ENCODE peak calls at places on chromosomes 2 and 18, in four cellular contexts. One of them, this sample, is unnamed.

GRCh38 chr2:88307817-88308216 is 137.7 kb downstream of the THNSL2 start:
- DNase-seq in OCI-LY7: peak; percentile 43
- DNase-seq in WERI-Rb-1: peak; percentile 16
- DNase-seq in lower lobe of right lung: no peak
- DNase-seq in this sample: no peak

GRCh38 chr2:28288620-28289019 is 104.0 kb upstream of the FOSL2 start:
- DNase-seq in OCI-LY7: no peak
- DNase-seq in WERI-Rb-1: no peak
- DNase-seq in lower lobe of right lung: no peak
- DNase-seq in this sample: no peak

GRCh38 chr2:58006256-58006951 is 40.2 kb upstream of the VRK2 start:
- DNase-seq in OCI-LY7: no peak
- DNase-seq in WERI-Rb-1: no peak
- DNase-seq in lower lobe of right lung: no peak
- DNase-seq in this sample: no peak

GRCh38 chr2:134372141-134372540 is 118.3 kb downstream of the MGAT5 start:
- DNase-seq in OCI-LY7: no peak
- DNase-seq in WERI-Rb-1: no peak
- DNase-seq in lower lobe of right lung: no peak
- DNase-seq in this sample: no peak

GRCh38 chr18:46859855-46860254 is 57.5 kb downstream of the PIAS2 start:
- DNase-seq in OCI-LY7: peak; percentile 29
- DNase-seq in WERI-Rb-1: no peak
- DNase-seq in lower lobe of right lung: no peak
- DNase-seq in this sample: no peak

GRCh38 chr18:54690198-54690597 is 99.2 kb downstream of the DYNAP start:
- DNase-seq in OCI-LY7: no peak
- DNase-seq in WERI-Rb-1: no peak
- DNase-seq in lower lobe of right lung: no peak
- DNase-seq in this sample: no peak

GRCh38 chr2:9809064-9809356 is 34.3 kb upstream of the TAF1B start:
- DNase-seq in OCI-LY7: no peak
- DNase-seq in WERI-Rb-1: no peak
- DNase-seq in lower lobe of right lung: no peak
- DNase-seq in this sample: no peak

GRCh38 chr18:6624271-6624670 is 105.2 kb upstream of the ARHGAP28 start:
- DNase-seq in OCI-LY7: no peak
- DNase-seq in WERI-Rb-1: no peak
- DNase-seq in lower lobe of right lung: no peak
- DNase-seq in this sample: no peak

GRCh38 chr2:197934926-197935274 is 130.5 kb downstream of the PLCL1 start:
- DNase-seq in OCI-LY7: no peak
- DNase-seq in WERI-Rb-1: no peak
- DNase-seq in lower lobe of right lung: no peak
- DNase-seq in this sample: peak; percentile 57

GRCh38 chr2:152718909-152719645 is 657 bp downstream of the ARL6IP6 start:
- DNase-seq in OCI-LY7: peak; percentile 81
- DNase-seq in WERI-Rb-1: peak; percentile 75
- DNase-seq in lower lobe of right lung: no peak
- DNase-seq in this sample: no peak

GRCh38 chr2:48471048-48471474 is 58.9 kb upstream of the STON1 start:
- DNase-seq in OCI-LY7: no peak
- DNase-seq in WERI-Rb-1: peak; percentile 40
- DNase-seq in lower lobe of right lung: no peak
- DNase-seq in this sample: no peak

GRCh38 chr18:45255142-45255890 is 360.0 kb upstream of the SLC14A2 start:
- DNase-seq in OCI-LY7: no peak
- DNase-seq in WERI-Rb-1: no peak
- DNase-seq in lower lobe of right lung: no peak
- DNase-seq in this sample: no peak

GRCh38 chr2:142581491-142581890 is 296.0 kb upstream of the KYNU start:
- DNase-seq in OCI-LY7: no peak
- DNase-seq in WERI-Rb-1: no peak
- DNase-seq in lower lobe of right lung: no peak
- DNase-seq in this sample: no peak

GRCh38 chr2:109689182-109689935 is 75.2 kb downstream of the SOWAHC start:
- DNase-seq in OCI-LY7: no peak
- DNase-seq in WERI-Rb-1: no peak
- DNase-seq in lower lobe of right lung: no peak
- DNase-seq in this sample: no peak

GRCh38 chr2:14219306-14219705 is 413.2 kb upstream of the LRATD1 start:
- DNase-seq in OCI-LY7: no peak
- DNase-seq in WERI-Rb-1: no peak
- DNase-seq in lower lobe of right lung: no peak
- DNase-seq in this sample: no peak

GRCh38 chr2:124755386-124755785 is 730.3 kb downstream of the CNTNAP5 start:
- DNase-seq in OCI-LY7: no peak
- DNase-seq in WERI-Rb-1: no peak
- DNase-seq in lower lobe of right lung: no peak
- DNase-seq in this sample: no peak

GRCh38 chr2:171794918-171795317 is 99.1 kb downstream of the SLC25A12 start:
- DNase-seq in OCI-LY7: no peak
- DNase-seq in WERI-Rb-1: peak; percentile 54
- DNase-seq in lower lobe of right lung: no peak
- DNase-seq in this sample: no peak

GRCh38 chr2:3101016-3101703 is 276.5 kb downstream of the EIPR1 start:
- DNase-seq in OCI-LY7: no peak
- DNase-seq in WERI-Rb-1: no peak
- DNase-seq in lower lobe of right lung: no peak
- DNase-seq in this sample: no peak

GRCh38 chr2:164569334-164569733 is 51.9 kb downstream of the GRB14 start:
- DNase-seq in OCI-LY7: no peak
- DNase-seq in WERI-Rb-1: no peak
- DNase-seq in lower lobe of right lung: no peak
- DNase-seq in this sample: no peak

GRCh38 chr2:204635478-204635877 is 90.2 kb downstream of the PARD3B start:
- DNase-seq in OCI-LY7: no peak
- DNase-seq in WERI-Rb-1: no peak
- DNase-seq in lower lobe of right lung: no peak
- DNase-seq in this sample: no peak

GRCh38 chr2:150392614-150393013 is 94.9 kb downstream of the RND3 start:
- DNase-seq in OCI-LY7: no peak
- DNase-seq in WERI-Rb-1: no peak
- DNase-seq in lower lobe of right lung: no peak
- DNase-seq in this sample: no peak

GRCh38 chr2:2564300-2565085 is 233.4 kb upstream of the MYT1L start:
- DNase-seq in OCI-LY7: no peak
- DNase-seq in WERI-Rb-1: peak; percentile 73
- DNase-seq in lower lobe of right lung: no peak
- DNase-seq in this sample: no peak

GRCh38 chr2:9217838-9218770 is 11.5 kb downstream of the ASAP2 start:
- DNase-seq in OCI-LY7: no peak
- DNase-seq in WERI-Rb-1: no peak
- DNase-seq in lower lobe of right lung: no peak
- DNase-seq in this sample: no peak

GRCh38 chr2:69585855-69586560 is 57.5 kb downstream of the AAK1 start:
- DNase-seq in OCI-LY7: no peak
- DNase-seq in WERI-Rb-1: no peak
- DNase-seq in lower lobe of right lung: no peak
- DNase-seq in this sample: no peak

GRCh38 chr2:66833036-66833435 is 398.1 kb downstream of the MEIS1 start:
- DNase-seq in OCI-LY7: no peak
- DNase-seq in WERI-Rb-1: no peak
- DNase-seq in lower lobe of right lung: no peak
- DNase-seq in this sample: no peak

GRCh38 chr2:99410276-99410675 is 73.1 kb downstream of the EIF5B start:
- DNase-seq in OCI-LY7: no peak
- DNase-seq in WERI-Rb-1: no peak
- DNase-seq in lower lobe of right lung: no peak
- DNase-seq in this sample: no peak

GRCh38 chr2:25598332-25598731 is 75.0 kb downstream of the DTNB start:
- DNase-seq in OCI-LY7: no peak
- DNase-seq in WERI-Rb-1: no peak
- DNase-seq in lower lobe of right lung: no peak
- DNase-seq in this sample: no peak

GRCh38 chr18:79728931-79729586 is 49.5 kb downstream of the CTDP1 start:
- DNase-seq in OCI-LY7: no peak
- DNase-seq in WERI-Rb-1: no peak
- DNase-seq in lower lobe of right lung: no peak
- DNase-seq in this sample: no peak
- H3K9me3 ChIP-seq in OCI-LY7: no peaks in the 10 kb centered on the region
- H3K9me3 ChIP-seq in WERI-Rb-1: peaks cover 13% of the 10 kb centered on the region
- H3K9me3 ChIP-seq in lower lobe of right lung: no peaks in the 10 kb centered on the region
- H3K9me3 ChIP-seq in this sample: no peaks in the 10 kb centered on the region

GRCh38 chr18:35464731-35465728 is 32.7 kb downstream of the INO80C start:
- DNase-seq in OCI-LY7: no peak
- DNase-seq in WERI-Rb-1: no peak
- DNase-seq in lower lobe of right lung: no peak
- DNase-seq in this sample: no peak
- H3K4me3 ChIP-seq in OCI-LY7: no peak overlapping the region
- H3K4me3 ChIP-seq in WERI-Rb-1: no peak overlapping the region
- H3K4me3 ChIP-seq in lower lobe of right lung: no peak overlapping the region
- H3K4me3 ChIP-seq in this sample: no peak overlapping the region

GRCh38 chr18:13915391-13915790 is at the start of gene MC2R:
- DNase-seq in OCI-LY7: no peak
- DNase-seq in WERI-Rb-1: no peak
- DNase-seq in lower lobe of right lung: no peak
- DNase-seq in this sample: no peak
- H3K9me3 ChIP-seq in OCI-LY7: no peaks in the 10 kb centered on the region
- H3K9me3 ChIP-seq in WERI-Rb-1: no peaks in the 10 kb centered on the region
- H3K9me3 ChIP-seq in lower lobe of right lung: no peaks in the 10 kb centered on the region
- H3K9me3 ChIP-seq in this sample: no peaks in the 10 kb centered on the region

GRCh38 chr2:132009177-132009873 is 152.4 kb downstream of the ANKRD30BL start:
- DNase-seq in OCI-LY7: no peak
- DNase-seq in WERI-Rb-1: no peak
- DNase-seq in lower lobe of right lung: no peak
- DNase-seq in this sample: no peak

GRCh38 chr2:132009874-132010521 is 151.8 kb downstream of the ANKRD30BL start:
- DNase-seq in OCI-LY7: no peak
- DNase-seq in WERI-Rb-1: peak; percentile 7
- DNase-seq in lower lobe of right lung: peak; percentile 17
- DNase-seq in this sample: no peak
- H3K4me3 ChIP-seq in OCI-LY7: no peak overlapping the region
- H3K4me3 ChIP-seq in WERI-Rb-1: peak overlapping the region; percentile 76
- H3K4me3 ChIP-seq in lower lobe of right lung: peak overlapping the region; percentile 30
- H3K4me3 ChIP-seq in this sample: no peak overlapping the region

GRCh38 chr2:176156301-176156958 is 677 bp upstream of the HOXD3 start:
- DNase-seq in OCI-LY7: no peak
- DNase-seq in WERI-Rb-1: no peak
- DNase-seq in lower lobe of right lung: no peak
- DNase-seq in this sample: no peak
- H3K9me3 ChIP-seq in OCI-LY7: no peaks in the 10 kb centered on the region
- H3K9me3 ChIP-seq in WERI-Rb-1: peaks cover 19% of the 10 kb centered on the region
- H3K9me3 ChIP-seq in lower lobe of right lung: no peaks in the 10 kb centered on the region
- H3K9me3 ChIP-seq in this sample: no peaks in the 10 kb centered on the region

GRCh38 chr2:20213651-20214565 is 11.0 kb downstream of the SDC1 start:
- DNase-seq in OCI-LY7: peak; percentile 54
- DNase-seq in WERI-Rb-1: peak; percentile 73
- DNase-seq in lower lobe of right lung: peak; percentile 42
- DNase-seq in this sample: no peak
- H3K4me3 ChIP-seq in OCI-LY7: no peak overlapping the region
- H3K4me3 ChIP-seq in WERI-Rb-1: no peak overlapping the region
- H3K4me3 ChIP-seq in lower lobe of right lung: no peak overlapping the region
- H3K4me3 ChIP-seq in this sample: no peak overlapping the region

DNA sequence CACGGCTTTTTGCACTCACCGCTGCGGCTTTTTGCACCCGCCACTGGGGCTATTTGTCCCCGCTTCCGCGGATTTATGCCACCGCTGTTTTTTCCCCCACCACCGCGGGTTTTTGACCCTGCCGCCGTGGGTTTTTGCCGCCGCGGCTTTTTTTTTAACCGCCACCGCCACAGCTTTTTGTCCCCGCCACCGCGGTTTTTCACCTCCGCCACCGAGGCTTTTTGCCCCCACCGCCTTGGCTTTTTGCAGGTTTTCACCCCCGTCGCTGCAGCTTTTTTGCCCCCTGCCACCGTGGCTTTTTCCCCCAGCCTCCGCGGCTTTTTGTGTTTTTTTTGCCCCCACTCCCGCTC is 2796.7 kb upstream of the TEKT4 start:
- DNase-seq in OCI-LY7: no peak
- DNase-seq in WERI-Rb-1: no peak
- DNase-seq in lower lobe of right lung: peak; percentile 17
- DNase-seq in this sample: no peak
- H3K9me3 ChIP-seq in OCI-LY7: no peaks in the 10 kb centered on the region
- H3K9me3 ChIP-seq in WERI-Rb-1: no peaks in the 10 kb centered on the region
- H3K9me3 ChIP-seq in lower lobe of right lung: no peaks in the 10 kb centered on the region
- H3K9me3 ChIP-seq in this sample: no peaks in the 10 kb centered on the region

GRCh38 chr2:67879586-67880290 is 183.1 kb downstream of the C1D start:
- DNase-seq in OCI-LY7: no peak
- DNase-seq in WERI-Rb-1: no peak
- DNase-seq in lower lobe of right lung: no peak
- DNase-seq in this sample: no peak

GRCh38 chr2:67878743-67879142 is 184.1 kb downstream of the C1D start:
- DNase-seq in OCI-LY7: no peak
- DNase-seq in WERI-Rb-1: no peak
- DNase-seq in lower lobe of right lung: no peak
- DNase-seq in this sample: no peak

GRCh38 chr2:67880291-67880761 is 182.5 kb downstream of the C1D start:
- DNase-seq in OCI-LY7: no peak
- DNase-seq in WERI-Rb-1: no peak
- DNase-seq in lower lobe of right lung: no peak
- DNase-seq in this sample: no peak

GRCh38 chr2:67876176-67876575 is 186.6 kb downstream of the C1D start:
- DNase-seq in OCI-LY7: no peak
- DNase-seq in WERI-Rb-1: no peak
- DNase-seq in lower lobe of right lung: no peak
- DNase-seq in this sample: no peak

GRCh38 chr2:67877281-67877680 is 185.5 kb downstream of the C1D start:
- DNase-seq in OCI-LY7: no peak
- DNase-seq in WERI-Rb-1: no peak
- DNase-seq in lower lobe of right lung: no peak
- DNase-seq in this sample: no peak
- H3K4me3 ChIP-seq in OCI-LY7: no peak overlapping the region
- H3K4me3 ChIP-seq in WERI-Rb-1: no peak overlapping the region
- H3K4me3 ChIP-seq in lower lobe of right lung: no peak overlapping the region
- H3K4me3 ChIP-seq in this sample: no peak overlapping the region

GRCh38 chr2:121350884-121351283 is 65.9 kb upstream of the TFCP2L1 start:
- DNase-seq in OCI-LY7: no peak
- DNase-seq in WERI-Rb-1: peak; percentile 21
- DNase-seq in lower lobe of right lung: no peak
- DNase-seq in this sample: no peak
- H3K9me3 ChIP-seq in OCI-LY7: no peaks in the 10 kb centered on the region
- H3K9me3 ChIP-seq in WERI-Rb-1: no peaks in the 10 kb centered on the region
- H3K9me3 ChIP-seq in lower lobe of right lung: no peaks in the 10 kb centered on the region
- H3K9me3 ChIP-seq in this sample: no peaks in the 10 kb centered on the region